ENCODE peak calls at places on chromosomes 3 and 15, in seven cellular contexts. M, O, C, L, Q, X and E are unnamed samples.
A peak's percentile ranks its signal among the peaks of the same experiment; 100 is the strongest.

GRCh38 chr15:86849563-86849962 is 769.9 kb downstream of the AGBL1 start:
- DNase-seq in X (no peak), O (no peak), M (no peak), C (no peak), L (no peak), Q (no peak), E (no peak)

GRCh38 chr3:96986241-96986640 is 171.8 kb downstream of the EPHA6 start:
- DNase-seq in C (no peak), O (no peak), M (no peak), X (no peak), Q (no peak), L (no peak), E (no peak)

GRCh38 chr15:68814596-68814995 is 6.1 kb downstream of the ANP32A start:
- DNase-seq in X (no peak), L (no peak), C (no peak), M (no peak), O (no peak), Q (no peak), E (no peak)

GRCh38 chr3:89270201-89270600 is 162.8 kb downstream of the EPHA3 start:
- DNase-seq in Q (no peak), X (no peak), L (no peak), C (no peak), M (no peak), O (no peak), E (no peak)

GRCh38 chr3:40971191-40972168 is 227.8 kb upstream of the CTNNB1 start:
- DNase-seq in Q (no peak), L (peak; percentile 81), X (peak; percentile 99), O (peak; percentile 90), C (peak; percentile 25), M (no peak), E (no peak)

GRCh38 chr3:58868101-58868779 is 181.6 kb downstream of the CFAP20DC start:
- DNase-seq in M (no peak), Q (no peak), X (no peak), O (no peak), C (no peak), L (no peak), E (no peak)

GRCh38 chr3:197103766-197104165 is 74.1 kb upstream of the MELTF start:
- DNase-seq in M (no peak), Q (no peak), C (no peak), L (no peak), X (no peak), O (no peak), E (no peak)

GRCh38 chr15:64751464-64751863 is 23.9 kb downstream of the RBPMS2 start:
- DNase-seq in Q (peak; percentile 47), O (no peak), M (no peak), L (no peak), X (no peak), C (no peak), E (no peak)

GRCh38 chr3:78823859-78824258 is 943.9 kb downstream of the ROBO1 start:
- DNase-seq in O (no peak), X (no peak), M (no peak), Q (no peak), C (no peak), L (no peak), E (no peak)

GRCh38 chr3:194257030-194257657 is 94.0 kb downstream of the CPN2 start:
- DNase-seq in Q (no peak), C (no peak), L (no peak), X (no peak), O (no peak), M (no peak), E (no peak)

GRCh38 chr15:73927476-73928240 is 1.4 kb downstream of the LOXL1 start:
- DNase-seq in Q (peak; percentile 81), M (no peak), L (no peak), O (peak; percentile 65), C (peak; percentile 63), X (peak; percentile 45), E (no peak)

GRCh38 chr3:128080323-128080898 is 28.2 kb downstream of the SEC61A1 start:
- DNase-seq in L (no peak), X (no peak), O (no peak), M (no peak), Q (no peak), C (no peak), E (no peak)

GRCh38 chr3:61824553-61825135 is 263.3 kb downstream of the PTPRG start:
- DNase-seq in L (no peak), X (peak; percentile 50), Q (no peak), C (no peak), O (no peak), M (no peak), E (no peak)

GRCh38 chr3:141000027-141000663 is 51.0 kb upstream of the SPSB4 start:
- DNase-seq in X (peak; percentile 51), O (peak; percentile 65), Q (peak; percentile 86), L (peak; percentile 41), C (no peak), M (peak; percentile 34), E (no peak)

GRCh38 chr3:53719796-53720195 is 126.4 kb downstream of the CHDH start:
- DNase-seq in X (no peak), Q (no peak), C (no peak), O (no peak), L (no peak), M (no peak), E (no peak)

GRCh38 chr15:75727851-75728715 is 15.4 kb upstream of the CSPG4 start:
- DNase-seq in Q (peak; percentile 83), X (peak; percentile 34), O (peak; percentile 58), C (no peak), M (no peak), L (no peak), E (no peak)

GRCh38 chr15:32636908-32637567 is 4.5 kb upstream of the SCG5 start:
- DNase-seq in O (no peak), M (no peak), C (no peak), L (no peak), X (no peak), Q (no peak), E (no peak)

GRCh38 chr3:114571363-114571762 is 277.5 kb downstream of the TIGIT start:
- DNase-seq in C (no peak), Q (peak; percentile 17), M (no peak), X (no peak), O (no peak), L (no peak), E (no peak)

GRCh38 chr3:61894988-61895935 is 333.9 kb downstream of the PTPRG start:
- DNase-seq in C (peak; percentile 13), X (peak; percentile 93), M (no peak), Q (peak; percentile 66), O (peak; percentile 78), L (no peak), E (no peak)

GRCh38 chr15:88617790-88618189 is 3.4 kb upstream of the AEN start:
- DNase-seq in M (no peak), Q (no peak), L (no peak), C (no peak), X (no peak), O (no peak), E (no peak)

GRCh38 chr15:32763295-32763694 is 45.5 kb downstream of the GREM1 start:
- DNase-seq in X (no peak), M (no peak), O (no peak), C (peak; percentile 7), L (no peak), Q (no peak), E (no peak)

DNA sequence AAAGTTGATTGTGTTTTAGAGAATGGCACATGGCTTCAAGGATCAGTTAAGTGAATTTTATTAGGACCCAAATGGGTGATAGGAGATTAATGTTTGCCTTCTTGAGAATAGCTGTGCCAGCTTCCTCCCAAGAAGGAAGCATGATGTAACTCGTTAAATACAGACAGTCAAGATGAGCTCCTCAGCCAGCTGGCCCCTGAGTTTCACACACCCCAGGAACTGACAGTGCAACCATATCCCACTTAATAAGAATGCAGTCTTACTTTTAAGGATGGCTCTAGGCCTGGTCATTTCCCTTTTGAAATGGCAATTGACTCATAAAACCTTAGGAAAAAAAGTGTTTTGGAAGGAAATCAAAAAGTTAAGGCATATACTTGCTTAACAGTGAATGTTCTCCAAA is 472.8 kb upstream of the KCNMB2 start:
- DNase-seq in X (peak; percentile 52), O (no peak), Q (no peak), L (no peak), C (no peak), M (no peak), E (no peak)
- TF ChIP-seq POLR2AphosphoS5 in X (no peak), O (peak; percentile 38), Q (no peak), L (no peak), C (no peak), M (no peak), E (no peak)

GRCh38 chr15:31207246-31207645 is 105.7 kb upstream of the TRPM1 start:
- DNase-seq in M (no peak), Q (no peak), L (no peak), C (no peak), X (no peak), O (no peak), E (no peak)

GRCh38 chr15:31202953-31203352 is 101.4 kb upstream of the TRPM1 start:
- DNase-seq in M (no peak), L (no peak), X (no peak), Q (no peak), O (no peak), C (no peak), E (no peak)

GRCh38 chr15:31206386-31207174 is 105.1 kb upstream of the TRPM1 start:
- DNase-seq in M (no peak), Q (no peak), L (no peak), C (no peak), X (no peak), O (no peak), E (no peak)

GRCh38 chr15:31200735-31201151 is 99.2 kb upstream of the TRPM1 start:
- DNase-seq in M (no peak), L (no peak), O (peak; percentile 79), X (peak; percentile 24), C (peak; percentile 77), Q (peak; percentile 70), E (no peak)

GRCh38 chr15:31203999-31204398 is 102.5 kb upstream of the TRPM1 start:
- DNase-seq in C (no peak), X (no peak), L (no peak), O (no peak), Q (no peak), M (no peak), E (no peak)
- TF ChIP-seq POLR2AphosphoS5 in C (no peak), X (no peak), L (no peak), O (no peak), Q (no peak), M (no peak), E (no peak)

GRCh38 chr3:113295463-113295862 is 84.1 kb downstream of the BOC start:
- DNase-seq in M (no peak), X (no peak), C (no peak), O (no peak), Q (no peak), L (no peak), E (peak; percentile 5)

GRCh38 chr3:113292933-113293332 is 81.6 kb downstream of the BOC start:
- DNase-seq in X (no peak), O (no peak), Q (no peak), M (no peak), L (no peak), C (no peak), E (no peak)

GRCh38 chr3:113293348-113293747 is 82.0 kb downstream of the BOC start:
- DNase-seq in X (no peak), O (no peak), M (no peak), Q (no peak), L (no peak), C (no peak), E (no peak)

GRCh38 chr3:113287818-113288648 is 76.7 kb downstream of the BOC start:
- DNase-seq in X (peak; percentile 75), L (peak; percentile 87), M (no peak), Q (peak; percentile 81), O (no peak), C (no peak), E (no peak)

GRCh38 chr3:113291572-113291971 is 80.2 kb downstream of the BOC start:
- DNase-seq in M (no peak), Q (no peak), L (no peak), O (no peak), X (no peak), C (no peak), E (no peak)
- TF ChIP-seq POLR2AphosphoS5 in M (no peak), Q (no peak), L (no peak), O (no peak), X (no peak), C (no peak), E (no peak)

GRCh38 chr3:10228248-10228950 is 19.9 kb upstream of the TATDN2 start:
- DNase-seq in C (no peak), M (no peak), L (no peak), X (peak; percentile 96), Q (no peak), O (peak; percentile 37), E (peak; percentile 44)
- TF ChIP-seq POLR2AphosphoS5 in C (no peak), M (no peak), L (no peak), X (peak; percentile 94), Q (no peak), O (no peak), E (no peak)